ENCODE peak calls at places on chromosomes 13 and 19, in nine cellular contexts. R, L, G, K, B, P, E, N and F are unnamed samples.

GRCh38 chr19:4101496-4101770 is 22.5 kb downstream of the MAP2K2 start:
- DNase-seq in P (no peak), E (no peak), N (no peak), R (no peak), B (no peak), G (no peak), L (no peak), K (no peak), F (no peak)

GRCh38 chr19:58357798-58358145 is 4.5 kb upstream of the A1BG start:
- DNase-seq in N (no peak), B (no peak), R (no peak), K (no peak), L (no peak), G (no peak), E (no peak), P (no peak), F (no peak)

GRCh38 chr13:113109151-113110047 is 3.8 kb downstream of the F7 start:
- DNase-seq in G (no peak), R (no peak), L (no peak), B (no peak), K (no peak), N (no peak), P (no peak), E (no peak), F (no peak)

GRCh38 chr13:20000062-20000552 is 41.6 kb downstream of the ZMYM2 start:
- DNase-seq in K (no peak), P (no peak), E (no peak), L (no peak), G (no peak), B (no peak), R (no peak), N (no peak), F (no peak)

GRCh38 chr19:46009530-46010510 is 13.0 kb downstream of the PGLYRP1 start:
- DNase-seq in P (peak; percentile 65), B (peak; percentile 82), R (peak; percentile 85), E (peak; percentile 57), G (peak; percentile 84), K (peak; percentile 56), N (peak; percentile 74), L (no peak), F (peak; percentile 76)

GRCh38 chr13:87777395-87777794 is 106.2 kb downstream of the SLITRK5 start:
- DNase-seq in B (peak; percentile 11), R (peak; percentile 14), G (peak; percentile 0), N (no peak), P (no peak), E (no peak), K (no peak), L (no peak), F (no peak)

GRCh38 chr19:30111456-30111855 is 169.4 kb downstream of the URI1 start:
- DNase-seq in L (no peak), G (no peak), B (no peak), E (no peak), P (no peak), N (no peak), R (no peak), K (no peak), F (no peak)

GRCh38 chr19:44757735-44758505 is 9.4 kb downstream of the BCL3 start:
- DNase-seq in P (no peak), G (peak; percentile 75), R (no peak), K (no peak), E (no peak), B (no peak), L (peak; percentile 67), N (no peak), F (no peak)

GRCh38 chr13:100794575-100794974 is 120.0 kb upstream of the TMTC4 start:
- DNase-seq in N (no peak), B (no peak), P (no peak), E (no peak), R (no peak), K (no peak), G (no peak), L (no peak), F (no peak)

GRCh38 chr19:38023661-38024574 is 116.9 kb downstream of the SIPA1L3 start:
- DNase-seq in K (no peak), E (no peak), N (no peak), B (no peak), G (no peak), R (no peak), L (no peak), P (no peak), F (no peak)

GRCh38 chr19:5154129-5154798 is 185.4 kb downstream of the KDM4B start:
- DNase-seq in N (peak; percentile 49), R (peak; percentile 29), L (no peak), P (peak; percentile 23), B (no peak), G (peak; percentile 29), K (no peak), E (no peak), F (peak; percentile 15)

GRCh38 chr19:17107546-17108452 is 32.2 kb downstream of the MYO9B start:
- DNase-seq in B (no peak), K (peak; percentile 65), G (peak; percentile 98), L (peak; percentile 70), N (peak; percentile 64), E (peak; percentile 31), P (peak; percentile 99), R (no peak), F (peak; percentile 98)

GRCh38 chr13:43242040-43242439 is 218.7 kb downstream of the DNAJC15 start:
- DNase-seq in N (no peak), R (no peak), K (no peak), P (no peak), E (no peak), G (no peak), L (no peak), B (no peak), F (no peak)

GRCh38 chr19:16623066-16623465 is 4.9 kb downstream of the MED26 start:
- DNase-seq in K (no peak), P (no peak), G (no peak), R (no peak), L (no peak), B (no peak), N (no peak), E (no peak), F (no peak)

GRCh38 chr19:13132471-13133166 is 14.6 kb downstream of the NACC1 start:
- DNase-seq in B (no peak), K (no peak), E (no peak), R (peak; percentile 32), N (no peak), G (peak; percentile 52), P (peak; percentile 96), L (no peak), F (peak; percentile 66)

GRCh38 chr13:87235621-87236020 is 435.6 kb upstream of the SLITRK5 start:
- DNase-seq in E (no peak), K (no peak), R (no peak), L (no peak), G (no peak), B (no peak), P (peak; percentile 31), N (no peak), F (no peak)

GRCh38 chr19:32039446-32039845 is 306.0 kb upstream of the ZNF507 start:
- DNase-seq in K (no peak), E (no peak), B (no peak), G (no peak), P (no peak), N (no peak), L (peak; percentile 50), R (no peak), F (no peak)

GRCh38 chr13:60701919-60702318 is 304.9 kb downstream of the TDRD3 start:
- DNase-seq in G (no peak), R (no peak), L (no peak), P (no peak), N (no peak), E (no peak), B (no peak), K (no peak), F (no peak)

GRCh38 chr19:7219056-7219455 is 75.2 kb downstream of the INSR start:
- DNase-seq in K (no peak), G (no peak), P (no peak), E (no peak), L (no peak), N (no peak), B (no peak), R (no peak), F (peak; percentile 2)

GRCh38 chr13:98447130-98447529 is 129.8 kb downstream of the STK24 start:
- DNase-seq in K (no peak), G (no peak), R (no peak), L (no peak), N (no peak), B (no peak), P (no peak), E (no peak), F (no peak)

GRCh38 chr19:36524617-36525016 is 3.5 kb downstream of the ZNF260 start:
- DNase-seq in K (no peak), L (no peak), P (no peak), G (no peak), R (no peak), B (no peak), N (no peak), E (no peak), F (no peak)

GRCh38 chr19:55439052-55439451 is 4.0 kb downstream of the SHISA7 start:
- DNase-seq in N (no peak), G (no peak), K (no peak), B (no peak), E (no peak), P (no peak), L (no peak), R (no peak), F (no peak)

GRCh38 chr13:62846302-62846701 is 1430.7 kb upstream of the PCDH20 start:
- DNase-seq in G (no peak), E (no peak), B (no peak), P (peak; percentile 12), L (no peak), N (no peak), K (no peak), R (no peak), F (peak; percentile 14)

GRCh38 chr19:6663236-6664187 is 6.4 kb downstream of the TNFSF14 start:
- DNase-seq in K (no peak), N (no peak), P (peak; percentile 53), L (no peak), E (no peak), B (no peak), G (no peak), R (no peak), F (no peak)

GRCh38 chr13:92842145-92842544 is 384.5 kb upstream of the GPC6 start:
- DNase-seq in K (no peak), N (no peak), L (no peak), G (peak; percentile 91), E (no peak), P (peak; percentile 70), R (no peak), B (no peak), F (peak; percentile 47)

GRCh38 chr19:42176990-42177685 is 40.3 kb downstream of the DEDD2 start:
- DNase-seq in R (peak; percentile 78), G (peak; percentile 93), E (peak; percentile 79), K (peak; percentile 66), B (peak; percentile 67), L (peak; percentile 59), P (peak; percentile 91), N (peak; percentile 56), F (peak; percentile 92)

GRCh38 chr13:73740681-73741080 is 393.5 kb downstream of the KLF12 start:
- DNase-seq in L (no peak), N (no peak), P (peak; percentile 76), K (no peak), E (no peak), R (no peak), G (no peak), B (no peak), F (peak; percentile 44)

GRCh38 chr19:22332924-22333323 is 46.7 kb downstream of the ZNF729 start:
- DNase-seq in P (peak; percentile 9), E (no peak), K (no peak), R (no peak), N (no peak), G (no peak), L (no peak), B (no peak), F (no peak)

GRCh38 chr19:41353466-41354342 is at the start of gene TGFB1:
- DNase-seq in K (peak; percentile 85), P (peak; percentile 94), L (peak; percentile 80), G (peak; percentile 94), N (peak; percentile 82), E (no peak), R (peak; percentile 85), B (peak; percentile 62), F (peak; percentile 96)

GRCh38 chr19:12828494-12828893 is 5.9 kb downstream of the RTBDN start:
- DNase-seq in L (no peak), P (peak; percentile 29), G (no peak), B (no peak), E (peak; percentile 30), N (peak; percentile 63), K (no peak), R (peak; percentile 60), F (no peak)

GRCh38 chr13:26914624-26915023 is 154.0 kb upstream of the GPR12 start:
- DNase-seq in E (no peak), K (no peak), N (no peak), P (no peak), B (peak; percentile 20), G (peak; percentile 43), L (no peak), R (peak; percentile 81), F (no peak)